ENCODE peak calls at places on chromosomes 3 and 15, in four cellular contexts. T is body of pancreas, B is OCI-LY7, R is mesothelial cell of epicardium. M is an unnamed sample.

GRCh38 chr15:91627473-91628309 is 225.8 kb upstream of the SLCO3A1 start:
- DNase-seq in R (no peak), T (peak), B (no peak), M (no peak)

GRCh38 chr3:155989536-155989935 is 119.1 kb downstream of the GMPS start:
- DNase-seq in T (no peak), R (no peak), B (no peak), M (no peak)

GRCh38 chr3:156151824-156152428 is 31.5 kb downstream of the KCNAB1 start:
- DNase-seq in B (peak), R (peak), T (peak), M (peak)

GRCh38 chr3:140505256-140505655 is 172.6 kb upstream of the TRIM42 start:
- DNase-seq in R (no peak), T (peak), B (no peak), M (peak)

GRCh38 chr3:181885868-181886630 is 174.3 kb downstream of the SOX2 start:
- DNase-seq in B (no peak), R (no peak), T (no peak), M (no peak)

GRCh38 chr3:152192936-152193672 is 75.6 kb upstream of the MBNL1 start:
- DNase-seq in B (no peak), R (no peak), T (no peak), M (no peak)

GRCh38 chr15:77636209-77636608 is 3.5 kb upstream of the LINGO1 start:
- DNase-seq in B (no peak), R (no peak), T (no peak), M (no peak)

GRCh38 chr3:61250784-61251173 is 473 bp downstream of the FHIT start:
- DNase-seq in R (no peak), B (peak), T (peak), M (no peak)

GRCh38 chr3:194401815-194402461 is 2.9 kb upstream of the GP5 start:
- DNase-seq in B (no peak), T (no peak), R (no peak), M (no peak)

GRCh38 chr15:69685524-69686452 is 233.2 kb downstream of the RPLP1 start:
- DNase-seq in T (no peak), B (no peak), R (no peak), M (no peak)

DNA sequence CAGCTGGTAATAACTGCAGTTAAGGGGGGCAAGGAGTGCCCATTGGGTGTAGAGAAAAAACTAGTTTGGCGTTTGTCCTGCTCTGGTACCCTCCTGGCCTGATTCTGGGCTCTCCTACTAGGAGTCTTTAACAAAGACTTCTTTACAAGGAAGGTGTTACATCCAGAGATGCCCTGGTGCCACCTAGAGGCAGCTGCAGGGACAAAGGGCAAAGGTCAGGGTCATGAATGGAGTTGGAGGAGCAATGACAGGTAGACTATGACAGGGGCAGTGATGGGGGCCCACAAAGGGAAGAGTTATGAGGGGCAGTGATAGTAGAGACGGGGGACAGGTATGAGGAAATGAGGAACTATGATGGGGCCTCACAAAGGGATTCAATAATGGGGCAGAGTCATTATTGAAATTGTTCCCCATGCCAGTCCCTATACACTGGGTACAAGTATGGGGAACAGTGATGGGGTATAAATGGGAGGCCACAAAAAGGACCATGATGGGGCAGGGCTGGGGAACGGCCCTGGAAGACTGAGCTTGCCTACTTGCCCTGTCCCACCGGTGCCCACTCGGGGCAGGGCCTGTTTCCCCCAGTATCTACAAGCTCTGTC is 7.9 kb downstream of the CCDC71 start:
- DNase-seq in T (peak), B (peak), R (no peak), M (peak)
- TF ChIP-seq CTCF in T (peak), B (peak), R (no peak), M (peak)

GRCh38 chr3:26624209-26624775 is 1.7 kb downstream of the LRRC3B start:
- DNase-seq in R (no peak), B (no peak), T (no peak), M (no peak)

GRCh38 chr3:26621891-26622633 is 510 bp upstream of the LRRC3B start:
- DNase-seq in B (no peak), R (no peak), T (no peak), M (peak)

GRCh38 chr3:26625187-26625586 is 2.6 kb downstream of the LRRC3B start:
- DNase-seq in R (no peak), T (no peak), B (no peak), M (no peak)

GRCh38 chr3:26622634-26623408 is at the start of gene LRRC3B:
- DNase-seq in T (no peak), R (peak), B (no peak), M (no peak)

GRCh38 chr3:26623409-26624208 is 1.0 kb downstream of the LRRC3B start:
- DNase-seq in R (no peak), T (no peak), B (no peak), M (peak)
- TF ChIP-seq CTCF in R (no peak), T (no peak), B (no peak), M (no peak)

GRCh38 chr3:143414571-143415253 is 295.1 kb downstream of the CHST2 start:
- DNase-seq in R (no peak), T (no peak), B (no peak), M (no peak)

GRCh38 chr3:143413372-143413771 is 293.8 kb downstream of the CHST2 start:
- DNase-seq in B (no peak), R (no peak), T (no peak), M (no peak)

GRCh38 chr3:143412084-143412483 is 292.5 kb downstream of the CHST2 start:
- DNase-seq in B (no peak), R (no peak), T (no peak), M (no peak)

GRCh38 chr3:143408771-143409170 is 289.2 kb downstream of the CHST2 start:
- DNase-seq in B (no peak), R (no peak), T (no peak), M (no peak)
- TF ChIP-seq CTCF in B (no peak), R (no peak), T (no peak), M (no peak)

GRCh38 chr15:51380999-51381806 is 39.7 kb downstream of the GLDN start:
- DNase-seq in B (peak), T (peak), R (no peak), M (peak)
- TF ChIP-seq CTCF in B (peak), T (peak), R (peak), M (peak)

DNA sequence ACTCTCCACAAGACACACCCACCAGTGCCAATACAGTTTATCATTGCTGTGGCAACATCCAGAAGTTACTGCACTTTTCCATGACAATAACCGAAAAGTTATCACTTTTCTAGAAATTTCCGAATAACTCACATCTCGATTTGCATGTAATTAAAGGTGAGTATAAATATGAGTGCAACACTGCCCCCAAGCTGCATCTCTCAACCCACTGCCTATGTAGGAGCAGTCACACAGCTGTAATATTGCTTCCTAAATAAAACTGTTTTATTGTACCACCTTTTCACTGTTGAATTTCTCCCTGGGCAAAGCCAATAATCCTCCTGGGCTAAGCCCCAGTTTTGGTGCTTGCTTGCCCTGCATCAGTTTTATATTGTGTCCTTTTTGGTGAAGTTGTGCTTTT is 601.0 kb upstream of the EPHA6 start:
- DNase-seq in B (no peak), R (no peak), T (no peak), M (no peak)
- TF ChIP-seq CTCF in B (no peak), R (no peak), T (no peak), M (no peak)

GRCh38 chr3:167739190-167739589 is 3.7 kb downstream of the SERPINI1 start:
- DNase-seq in B (no peak), T (no peak), R (no peak), M (no peak)

GRCh38 chr3:167738037-167738436 is 2.5 kb downstream of the SERPINI1 start:
- DNase-seq in B (no peak), R (no peak), T (no peak), M (no peak)

GRCh38 chr3:167742338-167742737 is 6.8 kb downstream of the SERPINI1 start:
- DNase-seq in T (no peak), R (no peak), B (no peak), M (no peak)

GRCh38 chr3:167743799-167744198 is 8.3 kb downstream of the SERPINI1 start:
- DNase-seq in B (no peak), R (no peak), T (no peak), M (no peak)

GRCh38 chr3:167740961-167741587 is 5.6 kb downstream of the SERPINI1 start:
- DNase-seq in R (no peak), T (peak), B (peak), M (peak)
- TF ChIP-seq CTCF in R (no peak), T (peak), B (peak), M (peak)

GRCh38 chr15:56286213-56286612 is 42.5 kb upstream of the RFX7 start:
- DNase-seq in R (no peak), B (peak), T (no peak), M (no peak)
- TF ChIP-seq CTCF in R (no peak), B (peak), T (no peak), M (peak)

GRCh38 chr15:64426845-64427465 is 33.4 kb upstream of the ZNF609 start:
- DNase-seq in B (peak), T (no peak), R (no peak), M (no peak)
- TF ChIP-seq CTCF in B (peak), T (peak), R (no peak), M (peak)

DNA sequence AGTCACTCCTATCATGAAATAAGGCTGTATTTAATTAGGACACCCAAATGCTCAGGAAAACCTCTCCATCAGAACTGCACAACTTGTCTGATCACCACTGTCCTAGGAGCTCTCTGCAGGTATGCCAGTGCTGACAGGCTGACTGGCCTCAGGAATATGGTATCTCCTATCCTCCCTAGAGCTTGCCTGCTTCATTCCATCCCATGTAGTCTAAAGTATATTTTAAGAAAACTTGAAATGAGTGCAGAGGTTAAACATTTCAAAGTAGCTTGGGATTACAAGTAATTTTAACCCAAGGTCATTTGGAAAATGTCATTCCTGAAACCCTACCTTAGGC is 23.7 kb downstream of the FILIP1L start:
- DNase-seq in R (no peak), T (no peak), B (no peak), M (no peak)
- TF ChIP-seq CTCF in R (no peak), T (no peak), B (peak), M (no peak)

M was measured in GM13977.